ENCODE peak calls at places on chromosomes 5 and 9, in six cellular contexts. H is colonic mucosa, F is esophagus squamous epithelium, E is cardiac muscle cell, N is NT2/D1, W is left ventricle myocardium inferior. T is an unnamed sample. For H3K9me3, the result is how much of the 10 kb centered on the place peaks cover.

GRCh38 chr5:149559712-149560111 is 8.5 kb upstream of the CSNK1A1 start:
- DNase-seq in F (no peak), E (no peak), W (no peak), H (no peak), N (no peak), T (no peak)

GRCh38 chr5:139294372-139295165 is 1.0 kb downstream of the MATR3 start:
- DNase-seq in E (peak), N (no peak), H (peak), F (no peak), W (peak), T (peak)

GRCh38 chr9:124242331-124243194 is 15.2 kb upstream of the NEK6 start:
- DNase-seq in H (peak), E (peak), N (no peak), F (no peak), W (no peak), T (no peak)

GRCh38 chr9:138114501-138115245 is 237.1 kb downstream of the CACNA1B start:
- DNase-seq in W (no peak), E (no peak), H (no peak), N (no peak), F (no peak), T (no peak)

GRCh38 chr5:72233835-72234234 is 86.2 kb downstream of the MRPS27 start:
- DNase-seq in E (no peak), H (no peak), N (no peak), F (no peak), W (no peak), T (no peak)

GRCh38 chr5:42943931-42944631 is 96.0 kb downstream of the ANXA2R start:
- DNase-seq in H (no peak), W (no peak), N (no peak), E (peak), F (no peak), T (no peak)

GRCh38 chr5:39486361-39486760 is 61.6 kb upstream of the DAB2 start:
- DNase-seq in N (no peak), W (no peak), E (no peak), H (no peak), F (no peak), T (no peak)

GRCh38 chr9:99140685-99141314 is 35.9 kb downstream of the TGFBR1 start:
- DNase-seq in E (peak), N (peak), F (no peak), H (peak), W (no peak), T (peak)

GRCh38 chr5:68343421-68343826 is 127.9 kb downstream of the PIK3R1 start:
- DNase-seq in N (no peak), E (no peak), W (peak), F (no peak), H (no peak), T (no peak)

GRCh38 chr5:138967806-138968448 is 92.8 kb upstream of the LRRTM2 start:
- DNase-seq in N (no peak), H (peak), W (no peak), E (no peak), F (no peak), T (no peak)

GRCh38 chr9:137382444-137382727 is 40.6 kb downstream of the EXD3 start:
- DNase-seq in N (no peak), F (no peak), E (no peak), W (no peak), H (no peak), T (no peak)

GRCh38 chr5:38265546-38266179 is 7.3 kb downstream of the EGFLAM start:
- DNase-seq in F (no peak), W (peak), H (peak), E (peak), N (no peak), T (peak)

GRCh38 chr5:17432571-17432970 is 65.5 kb upstream of the TAF11L2 start:
- DNase-seq in H (no peak), N (no peak), F (no peak), W (no peak), E (no peak), T (no peak)

GRCh38 chr5:132639706-132640130 is 18.3 kb upstream of the IL13 start:
- DNase-seq in W (no peak), E (no peak), F (no peak), H (no peak), N (no peak), T (no peak)

GRCh38 chr9:2559212-2560152 is 62.1 kb upstream of the VLDLR start:
- DNase-seq in E (no peak), H (peak), F (no peak), W (peak), N (peak), T (no peak)

GRCh38 chr5:132386644-132387286 is 17.3 kb downstream of the SLC22A5 start:
- DNase-seq in H (peak), N (no peak), F (no peak), E (peak), W (peak), T (peak)

GRCh38 chr5:112742424-112742823 is 4.7 kb downstream of the APC start:
- DNase-seq in F (no peak), N (no peak), H (no peak), E (no peak), W (no peak), T (no peak)

GRCh38 chr9:124861342-124862229 is at the start of the genes ARPC5L and RPL35:
- DNase-seq in N (peak), E (peak), F (peak), H (peak), W (peak), T (peak)

GRCh38 chr5:162842725-162843124 is 594.7 kb upstream of the CCNG1 start:
- DNase-seq in N (no peak), E (peak), H (no peak), F (no peak), W (no peak), T (no peak)

GRCh38 chr9:37486616-37487544 is 1.1 kb downstream of the POLR1E start:
- DNase-seq in E (no peak), H (no peak), N (no peak), F (no peak), W (peak), T (no peak)

GRCh38 chr5:16666861-16667481 is 50.2 kb upstream of the RETREG1 start:
- DNase-seq in E (peak), W (peak), F (no peak), H (peak), N (peak), T (peak)

GRCh38 chr5:78364005-78364404 is 3.6 kb downstream of the SCAMP1 start:
- DNase-seq in F (no peak), E (no peak), H (no peak), W (no peak), N (no peak), T (no peak)

GRCh38 chr5:57598756-57599155 is 116.1 kb upstream of the ACTBL2 start:
- DNase-seq in E (no peak), F (no peak), W (no peak), N (no peak), H (no peak), T (no peak)

GRCh38 chr9:115891929-115892328 is 261.7 kb upstream of the PAPPA start:
- DNase-seq in N (no peak), W (no peak), H (no peak), F (no peak), E (no peak), T (no peak)

GRCh38 chr5:14118551-14119320 is 24.4 kb upstream of the TRIO start:
- DNase-seq in F (no peak), H (no peak), N (no peak), E (peak), W (peak), T (no peak)

GRCh38 chr5:95440825-95441224 is 49.7 kb downstream of the FAM81B start:
- DNase-seq in H (no peak), N (no peak), W (no peak), E (no peak), F (no peak), T (no peak)

GRCh38 chr5:178931846-178932760 is 8.9 kb upstream of the ZNF454 start:
- DNase-seq in H (no peak), F (no peak), W (no peak), E (no peak), N (no peak), T (no peak)
- H3K9me3 ChIP-seq in H (under half), F (half or more), W (half or more), E (under half), N (half or more), T (under half)

GRCh38 chr5:150879358-150879757 is 25.4 kb downstream of the ZNF300 start:
- DNase-seq in H (no peak), E (no peak), N (no peak), F (no peak), W (no peak), T (no peak)
- H3K9me3 ChIP-seq in H (under half), E (under half), N (under half), F (under half), W (half or more), T (under half)

GRCh38 chr9:26077860-26078259 is 399.6 kb upstream of the TUSC1 start:
- DNase-seq in E (no peak), F (no peak), H (no peak), W (no peak), N (no peak), T (no peak)

GRCh38 chr9:26078706-26079105 is 400.5 kb upstream of the TUSC1 start:
- DNase-seq in N (no peak), H (no peak), F (no peak), W (no peak), E (no peak), T (no peak)

GRCh38 chr9:26086396-26086795 is 408.2 kb upstream of the TUSC1 start:
- DNase-seq in H (no peak), F (no peak), N (no peak), E (no peak), W (no peak), T (no peak)

DNA sequence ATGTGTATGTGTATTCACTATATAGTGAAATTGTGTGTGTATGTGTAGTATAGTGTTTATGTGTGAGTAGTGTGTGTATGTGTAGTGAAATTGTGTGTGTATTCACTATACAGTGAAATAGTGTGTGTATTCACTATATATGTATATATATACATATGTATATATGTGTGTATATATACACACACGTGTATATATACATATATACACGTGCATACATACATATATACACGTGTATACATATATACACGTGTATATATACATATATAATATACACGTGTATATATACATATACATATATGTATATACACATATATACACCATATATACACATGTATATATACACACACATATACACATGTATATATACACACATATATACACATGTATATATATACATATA is 403.6 kb upstream of the TUSC1 start:
- DNase-seq in F (no peak), H (no peak), W (no peak), N (no peak), E (no peak), T (no peak)
- H3K9me3 ChIP-seq in F (under half), H (under half), W (under half), N (under half), E (under half), T (under half)

GRCh38 chr9:109919736-109920408 is 139.9 kb downstream of the PALM2AKAP2 start:
- DNase-seq in E (no peak), W (no peak), H (no peak), F (no peak), N (no peak), T (no peak)
- H3K9me3 ChIP-seq in E (under half), W (under half), H (under half), F (under half), N (under half), T (under half)

DNA sequence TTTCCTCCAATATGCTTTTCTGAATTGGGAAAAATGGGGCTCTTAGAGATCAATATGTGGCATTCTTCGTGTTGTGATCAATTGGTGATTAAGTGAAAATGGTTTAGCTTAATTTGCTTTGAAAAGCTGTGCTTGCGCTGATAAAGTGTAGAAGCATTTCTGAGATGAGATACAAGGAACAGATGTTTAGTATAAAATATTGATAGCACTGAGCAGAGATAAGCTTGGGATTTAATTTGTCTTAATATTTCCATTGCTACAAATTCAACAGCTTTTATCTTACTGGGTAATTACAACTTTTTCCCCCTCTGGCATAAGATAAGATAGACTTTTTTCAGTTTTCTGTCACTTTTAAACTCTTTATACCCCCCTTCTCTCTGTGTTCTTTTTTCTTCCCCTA is 2204.9 kb upstream of the WWC1 start:
- DNase-seq in H (no peak), F (no peak), W (no peak), N (no peak), E (no peak), T (no peak)
- H3K9me3 ChIP-seq in H (under half), F (under half), W (under half), N (under half), E (under half), T (under half)

GRCh38 chr9:29129763-29130162 is 1556.5 kb upstream of the C9orf72 start:
- DNase-seq in W (no peak), H (no peak), E (no peak), F (no peak), N (no peak), T (no peak)
- H3K9me3 ChIP-seq in W (half or more), H (under half), E (under half), F (under half), N (half or more), T (under half)

DNA sequence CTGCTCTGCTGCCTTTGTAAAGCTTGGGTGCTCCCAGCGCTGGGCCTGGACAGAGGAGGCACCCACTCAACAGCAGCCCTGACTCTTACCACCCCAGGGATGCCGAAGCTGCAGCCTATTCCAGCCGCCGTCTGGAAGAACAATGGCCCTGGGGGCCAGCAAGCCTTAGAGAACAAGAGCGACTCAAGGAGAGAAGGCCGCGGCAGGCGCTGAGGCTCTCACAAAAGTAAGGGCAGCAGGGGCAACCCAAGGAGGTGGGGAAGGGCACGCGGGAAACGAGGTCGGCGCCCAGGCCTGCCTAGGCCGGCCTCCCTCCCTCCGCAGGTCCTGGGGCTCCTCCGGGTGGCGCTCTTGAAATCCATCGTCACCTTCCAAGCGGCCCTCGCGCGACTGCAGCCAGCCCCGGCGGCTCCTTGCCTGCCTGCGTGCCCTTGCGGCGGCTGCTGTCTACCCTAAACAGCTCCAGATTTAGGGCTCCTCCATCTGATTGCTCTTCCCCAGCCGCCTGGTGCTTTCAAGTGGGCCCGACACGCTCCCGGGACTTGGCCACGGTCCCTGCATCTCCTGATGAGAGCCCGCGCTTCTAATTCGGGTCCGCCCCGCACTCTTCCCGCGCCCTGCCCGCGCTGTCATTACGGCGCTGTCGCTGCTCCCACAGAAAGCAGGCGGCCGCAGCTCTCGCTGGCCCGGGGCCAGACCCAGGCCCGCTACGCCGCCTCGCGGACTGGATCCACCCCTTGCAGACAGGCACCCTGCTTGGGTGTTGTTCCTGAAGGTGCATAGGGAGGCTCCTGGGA is 213.3 kb downstream of the SEMA6A start:
- DNase-seq in E (peak), W (peak), N (no peak), F (no peak), H (peak), T (no peak)
- H3K9me3 ChIP-seq in E (under half), W (under half), N (under half), F (under half), H (under half), T (under half)

GRCh38 chr9:91302831-91303230 is 58.9 kb downstream of the AUH start:
- DNase-seq in W (no peak), N (no peak), F (no peak), H (no peak), E (no peak), T (no peak)

GRCh38 chr9:91295357-91295756 is 66.4 kb downstream of the AUH start:
- DNase-seq in N (no peak), W (no peak), H (no peak), F (no peak), E (no peak), T (no peak)

GRCh38 chr9:91296354-91296753 is 65.4 kb downstream of the AUH start:
- DNase-seq in H (no peak), W (no peak), F (no peak), N (no peak), E (no peak), T (no peak)

GRCh38 chr9:91301161-91301560 is 60.6 kb downstream of the AUH start:
- DNase-seq in N (no peak), F (no peak), H (no peak), E (no peak), W (no peak), T (no peak)

DNA sequence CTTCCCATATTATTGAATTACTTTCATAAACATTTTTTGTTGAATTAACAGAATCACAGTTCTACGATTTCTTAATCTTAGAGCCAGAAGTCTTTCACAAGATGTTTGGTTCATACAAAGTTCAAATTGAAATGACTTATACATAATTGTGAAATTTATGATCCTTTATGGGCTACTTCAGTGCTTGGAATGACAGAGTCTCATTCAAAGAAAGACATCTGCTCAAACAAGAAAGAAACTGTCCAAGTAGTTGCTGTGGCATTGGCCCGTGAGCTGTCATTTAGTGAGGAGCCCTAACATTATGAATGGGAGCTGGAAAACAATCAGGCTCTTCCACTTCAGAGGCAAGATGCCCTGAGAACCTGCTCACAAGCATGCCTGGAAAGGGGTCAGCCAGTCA is 63.4 kb downstream of the AUH start:
- DNase-seq in W (no peak), F (no peak), E (peak), H (no peak), N (no peak), T (no peak)
- H3K9me3 ChIP-seq in W (under half), F (under half), E (under half), H (under half), N (under half), T (under half)

T was measured in Caco-2.